ENCODE peak calls at places on chromosome 4, in nine cellular contexts. D is GM23248, M is hepatocyte, H is neural progenitor cell, V is GM23338, C is HCT116, J is PC-3, T is MM.1S, S is OCI-LY7. W is an unnamed sample.
A peak's percentile ranks its signal among the peaks of the same experiment; 100 is the strongest.

GRCh38 chr4:111961806-111962205 is 183.4 kb upstream of the FAM241A start:
- DNase-seq in D (peak; percentile 88), M (no peak), H (no peak), V (no peak), C (no peak), J (no peak), T (no peak), S (no peak), W (no peak)

GRCh38 chr4:87229979-87230378 is 9.6 kb upstream of the KLHL8 start:
- DNase-seq in D (no peak), M (no peak), H (no peak), V (no peak), C (no peak), J (no peak), T (no peak), S (no peak), W (no peak)

GRCh38 chr4:174928174-174928573 is 10.0 kb downstream of the ADAM29 start:
- DNase-seq in D (no peak), M (no peak), H (no peak), V (no peak), C (no peak), J (no peak), T (peak; percentile 48), S (peak; percentile 99), W (no peak)

GRCh38 chr4:149113804-149114430 is 671.7 kb upstream of the NR3C2 start:
- DNase-seq in D (peak; percentile 82), M (no peak), H (no peak), V (no peak), C (no peak), J (peak; percentile 59), T (no peak), S (no peak), W (no peak)

GRCh38 chr4:4356106-4357041 is 30.5 kb upstream of the NSG1 start:
- DNase-seq in D (no peak), M (no peak), H (no peak), V (peak; percentile 16), C (no peak), J (no peak), T (no peak), S (no peak), W (no peak)

GRCh38 chr4:13920901-13921300 is 293.4 kb upstream of the BOD1L1 start:
- DNase-seq in D (peak; percentile 99), M (peak; percentile 73), H (no peak), V (peak; percentile 17), C (no peak), J (peak; percentile 97), T (no peak), S (no peak), W (no peak)

GRCh38 chr4:38733663-38734062 is 49.1 kb downstream of the TLR10 start:
- DNase-seq in D (no peak), M (no peak), H (no peak), V (no peak), C (no peak), J (no peak), T (no peak), S (no peak), W (no peak)

GRCh38 chr4:49063670-49064069 is 77.6 kb downstream of the CWH43 start:
- DNase-seq in D (peak; percentile 6), M (no peak), H (no peak), V (no peak), C (no peak), J (no peak), T (no peak), S (no peak), W (no peak)

GRCh38 chr4:165668694-165669093 is 204.3 kb upstream of the TLL1 start:
- DNase-seq in D (no peak), M (no peak), H (peak; percentile 46), V (peak; percentile 15), C (no peak), J (no peak), T (no peak), S (no peak), W (no peak)

GRCh38 chr4:99612704-99613103 is 38.1 kb downstream of the MTTP start:
- DNase-seq in D (no peak), M (no peak), H (no peak), V (no peak), C (no peak), J (no peak), T (no peak), S (no peak), W (no peak)

GRCh38 chr4:8350841-8351461 is 81.4 kb downstream of the HTRA3 start:
- DNase-seq in D (no peak), M (no peak), H (no peak), V (no peak), C (no peak), J (no peak), T (no peak), S (no peak), W (peak; percentile 22)

GRCh38 chr4:86769794-86770193 is 79.4 kb downstream of the SLC10A6 start:
- DNase-seq in D (no peak), M (no peak), H (no peak), V (no peak), C (no peak), J (no peak), T (no peak), S (no peak), W (no peak)

GRCh38 chr4:57607616-57608150 is 497.5 kb upstream of the IGFBP7 start:
- DNase-seq in D (no peak), M (peak; percentile 56), H (peak; percentile 69), V (peak; percentile 45), C (no peak), J (peak; percentile 20), T (no peak), S (no peak), W (no peak)

GRCh38 chr4:88130003-88130402 is 28.4 kb downstream of the ABCG2 start:
- DNase-seq in D (no peak), M (no peak), H (no peak), V (no peak), C (no peak), J (no peak), T (no peak), S (no peak), W (no peak)

GRCh38 chr4:147975902-147976301 is 244.0 kb downstream of the ARHGAP10 start:
- DNase-seq in D (peak; percentile 60), M (no peak), H (no peak), V (no peak), C (no peak), J (no peak), T (no peak), S (no peak), W (no peak)

GRCh38 chr4:78167510-78167909 is 110.4 kb downstream of the FRAS1 start:
- DNase-seq in D (no peak), M (no peak), H (no peak), V (no peak), C (no peak), J (no peak), T (no peak), S (no peak), W (no peak)

GRCh38 chr4:186486172-186486571 is 69.2 kb downstream of the MTNR1A start:
- DNase-seq in D (peak; percentile 6), M (no peak), H (peak; percentile 21), V (no peak), C (no peak), J (no peak), T (no peak), S (no peak), W (peak; percentile 24)

GRCh38 chr4:147370473-147370872 is 110.4 kb upstream of the EDNRA start:
- DNase-seq in D (peak; percentile 11), M (no peak), H (no peak), V (no peak), C (no peak), J (peak; percentile 32), T (no peak), S (no peak), W (no peak)

GRCh38 chr4:143633833-143634232 is 66.6 kb downstream of the FREM3 start:
- DNase-seq in D (peak; percentile 40), M (no peak), H (no peak), V (no peak), C (no peak), J (peak; percentile 37), T (no peak), S (no peak), W (no peak)

DNA sequence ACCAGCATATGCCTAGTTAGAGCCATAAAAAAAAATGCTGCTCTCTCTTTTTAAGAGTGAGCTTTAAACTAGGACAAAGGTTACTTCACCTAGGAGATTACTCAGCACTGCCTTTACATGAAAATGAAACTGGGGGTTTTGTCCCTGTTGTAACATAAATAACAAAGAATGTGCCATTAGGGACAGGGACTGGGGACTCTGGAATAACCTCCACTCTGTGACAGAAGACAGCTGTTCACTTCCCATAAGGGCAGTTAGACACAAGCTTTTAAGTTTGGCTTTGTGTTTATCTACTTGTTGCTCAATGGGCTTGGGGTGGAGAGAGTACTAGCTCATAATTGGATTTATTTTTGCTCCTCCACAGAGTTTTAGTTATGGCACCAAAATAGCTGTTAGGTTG is 11.9 kb downstream of the ENPEP start:
- DNase-seq in D (peak; percentile 33), M (peak; percentile 52), H (no peak), V (peak; percentile 64), C (no peak), J (peak; percentile 19), T (peak; percentile 79), S (no peak), W (no peak)
- TF ChIP-seq EZH2phosphoT487 in D (no peak), M (no peak), H (no peak), V (no peak), C (no peak), J (no peak), T (no peak), S (no peak), W (no peak)

DNA sequence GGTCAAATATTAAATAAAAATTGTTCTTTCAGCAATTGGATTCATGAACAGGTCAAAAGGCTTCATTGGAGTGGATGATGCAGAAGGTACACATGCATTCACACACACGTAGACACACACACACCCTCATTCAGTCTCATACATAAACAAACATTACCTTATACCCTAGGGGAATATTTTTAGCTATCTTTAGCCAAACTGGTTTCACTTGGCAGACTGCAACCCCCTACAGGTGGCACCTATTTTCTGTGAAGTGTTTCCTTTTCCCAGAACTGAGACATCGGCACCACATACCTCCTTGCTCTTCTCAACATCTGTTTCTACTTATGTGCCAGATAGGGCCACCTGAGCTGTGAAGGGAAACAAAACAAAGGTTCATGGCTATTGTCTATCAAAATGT is 18.5 kb upstream of the KDR start:
- DNase-seq in D (no peak), M (no peak), H (no peak), V (no peak), C (no peak), J (peak; percentile 92), T (peak; percentile 83), S (no peak), W (no peak)
- TF ChIP-seq EZH2phosphoT487 in D (no peak), M (no peak), H (no peak), V (no peak), C (no peak), J (no peak), T (no peak), S (no peak), W (no peak)

DNA sequence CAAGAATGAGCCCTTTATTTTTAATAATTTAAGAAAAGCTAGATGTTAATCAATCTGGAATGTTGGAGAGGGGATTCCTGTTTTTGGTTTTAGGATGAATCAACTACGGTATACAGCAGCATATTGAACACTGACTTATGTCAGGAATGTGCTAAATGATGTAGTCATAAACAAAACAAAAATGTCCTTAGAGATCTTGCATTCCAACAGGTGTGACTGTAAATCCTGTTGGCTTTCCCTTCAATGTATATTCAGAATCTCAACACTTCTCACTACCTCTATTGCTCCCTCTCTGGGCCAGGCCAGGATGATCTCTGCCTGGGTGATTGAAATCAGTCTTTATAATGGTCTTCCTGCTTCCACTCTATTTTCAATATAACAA is 37.8 kb upstream of the BDH2 start:
- DNase-seq in D (peak; percentile 20), M (no peak), H (no peak), V (no peak), C (no peak), J (peak; percentile 80), T (no peak), S (no peak), W (no peak)
- TF ChIP-seq EZH2phosphoT487 in D (no peak), M (no peak), H (no peak), V (no peak), C (no peak), J (no peak), T (no peak), S (no peak), W (no peak)

GRCh38 chr4:56410247-56410646 is 23.0 kb upstream of the AASDH start:
- DNase-seq in D (peak; percentile 96), M (peak; percentile 92), H (peak; percentile 83), V (peak; percentile 94), C (peak; percentile 89), J (peak; percentile 100), T (no peak), S (no peak), W (peak; percentile 69)
- TF ChIP-seq EZH2phosphoT487 in D (no peak), M (no peak), H (no peak), V (no peak), C (no peak), J (no peak), T (no peak), S (no peak), W (no peak)

W was measured in SK-N-SH.